ENCODE peak calls at places on chromosomes 6 and 20, in four cellular contexts. L is vagina, M is Peyer's patch, C is IMR-90. F is an unnamed sample. For H3K27me3, the result is how much of the 10 kb centered on the place peaks cover.

GRCh38 chr6:6695711-6696048 is 107.2 kb downstream of the LY86 start:
- DNase-seq in L (no peak), M (no peak), C (no peak), F (no peak)

GRCh38 chr6:13803581-13803980 is 10.8 kb downstream of the MCUR1 start:
- DNase-seq in M (no peak), C (peak), L (no peak), F (no peak)

GRCh38 chr6:166556871-166557322 is 29.6 kb downstream of the RAMACL start:
- DNase-seq in L (no peak), M (no peak), C (peak), F (no peak)

GRCh38 chr6:131210469-131210868 is 75.2 kb downstream of the AKAP7 start:
- DNase-seq in M (no peak), L (no peak), C (no peak), F (no peak)

GRCh38 chr6:157323114-157323923 is at the start of gene TMEM242:
- DNase-seq in M (peak), C (peak), L (no peak), F (peak)

GRCh38 chr6:31559958-31560696 is 12.0 kb upstream of the LTA start:
- DNase-seq in C (peak), L (no peak), M (peak), F (no peak)

GRCh38 chr6:41707565-41708200 is 27.7 kb downstream of the TFEB start:
- DNase-seq in L (no peak), C (no peak), M (peak), F (no peak)

GRCh38 chr6:37822851-37823682 is 3.5 kb downstream of the ZFAND3 start:
- DNase-seq in C (no peak), L (no peak), M (no peak), F (no peak)

GRCh38 chr20:49122920-49123319 is 65.2 kb downstream of the STAU1 start:
- DNase-seq in C (no peak), L (no peak), M (no peak), F (no peak)

GRCh38 chr6:17013701-17014100 is 88.1 kb upstream of the STMND1 start:
- DNase-seq in C (peak), L (no peak), M (no peak), F (peak)

GRCh38 chr6:13001951-13002350 is 285.4 kb downstream of the PHACTR1 start:
- DNase-seq in M (no peak), C (no peak), L (no peak), F (no peak)

GRCh38 chr6:134005824-134006223 is 46.6 kb downstream of the SLC2A12 start:
- DNase-seq in M (no peak), L (no peak), C (no peak), F (no peak)

GRCh38 chr6:158770533-158770932 is 48.6 kb downstream of the EZR start:
- DNase-seq in C (no peak), L (no peak), M (no peak), F (no peak)

GRCh38 chr6:127266178-127266891 is at the start of gene RNF146:
- DNase-seq in M (peak), L (no peak), C (peak), F (peak)

GRCh38 chr6:138250053-138250452 is 31.8 kb upstream of the PBOV1 start:
- DNase-seq in M (no peak), L (no peak), C (no peak), F (no peak)

GRCh38 chr20:19249515-19249914 is 37.1 kb downstream of the SLC24A3 start:
- DNase-seq in C (peak), M (no peak), L (no peak), F (no peak)

GRCh38 chr20:19241440-19241839 is 29.0 kb downstream of the SLC24A3 start:
- DNase-seq in M (no peak), L (no peak), C (no peak), F (no peak)

DNA sequence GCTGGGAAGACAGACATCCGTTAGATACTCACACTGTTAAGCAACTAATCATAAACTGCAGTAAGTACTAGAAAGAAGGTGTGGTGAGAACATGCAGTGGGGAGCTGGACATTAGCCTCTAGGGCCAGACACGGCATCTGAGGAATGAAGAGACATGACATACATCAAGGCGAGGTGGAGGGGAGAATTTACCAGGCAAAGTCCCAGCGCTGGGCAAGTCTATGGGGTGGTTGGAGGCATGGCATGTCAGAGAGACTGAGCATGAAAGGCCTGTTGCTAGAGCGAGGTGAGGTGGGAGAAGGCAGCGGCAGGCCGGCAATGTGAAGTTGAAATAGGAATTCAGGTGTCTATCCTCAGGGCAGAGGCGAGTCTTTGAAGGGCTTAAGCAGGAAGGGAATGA is 31.8 kb downstream of the SLC24A3 start:
- DNase-seq in C (no peak), M (no peak), L (no peak), F (no peak)
- H3K27me3 ChIP-seq in C (under half), M (under half), L (under half), F (under half)

DNA sequence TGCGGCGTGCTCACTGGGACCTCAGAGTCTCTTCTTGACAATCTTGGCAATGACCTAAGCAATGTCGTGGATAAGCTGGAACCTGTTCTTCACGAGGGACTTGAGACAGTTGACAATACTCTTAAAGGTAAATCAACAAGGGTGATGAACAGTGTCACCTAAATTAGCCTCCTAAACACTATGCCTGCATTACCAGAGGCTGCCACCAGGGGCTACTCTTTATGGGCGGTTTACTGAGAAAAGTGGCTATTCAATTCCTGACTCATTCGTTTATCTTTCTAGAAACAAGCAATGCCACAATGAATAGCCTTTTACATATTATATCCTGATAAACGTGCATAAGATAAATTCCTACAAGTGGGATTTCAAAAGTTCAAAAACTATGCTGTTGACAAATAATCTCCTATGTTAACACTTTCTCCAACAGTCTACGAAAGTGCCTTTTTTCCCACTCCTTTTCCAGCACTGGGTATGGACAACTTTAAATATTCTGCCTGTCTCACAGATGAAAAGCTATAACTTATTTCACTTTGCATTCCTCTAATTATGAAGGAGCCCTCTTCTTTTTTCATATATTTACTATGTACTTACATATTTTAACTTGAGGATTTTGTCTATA is 1.3 kb downstream of the BPIFA2 start:
- DNase-seq in C (no peak), M (no peak), L (no peak), F (no peak)
- TF ChIP-seq CTCF in C (peak), M (no peak), L (no peak), F (peak)

GRCh38 chr20:23327617-23328333 is 22.8 kb upstream of the NXT1 start:
- DNase-seq in M (no peak), L (no peak), C (no peak), F (no peak)
- H3K27me3 ChIP-seq in M (under half), L (under half), C (under half), F (under half)

GRCh38 chr6:82841309-82841708 is 224.3 kb downstream of the UBE3D start:
- DNase-seq in M (no peak), C (no peak), L (no peak), F (no peak)

GRCh38 chr6:82840571-82840970 is 225.1 kb downstream of the UBE3D start:
- DNase-seq in M (no peak), L (no peak), C (peak), F (no peak)

GRCh38 chr6:82842721-82843120 is 222.9 kb downstream of the UBE3D start:
- DNase-seq in M (no peak), L (no peak), C (peak), F (peak)

DNA sequence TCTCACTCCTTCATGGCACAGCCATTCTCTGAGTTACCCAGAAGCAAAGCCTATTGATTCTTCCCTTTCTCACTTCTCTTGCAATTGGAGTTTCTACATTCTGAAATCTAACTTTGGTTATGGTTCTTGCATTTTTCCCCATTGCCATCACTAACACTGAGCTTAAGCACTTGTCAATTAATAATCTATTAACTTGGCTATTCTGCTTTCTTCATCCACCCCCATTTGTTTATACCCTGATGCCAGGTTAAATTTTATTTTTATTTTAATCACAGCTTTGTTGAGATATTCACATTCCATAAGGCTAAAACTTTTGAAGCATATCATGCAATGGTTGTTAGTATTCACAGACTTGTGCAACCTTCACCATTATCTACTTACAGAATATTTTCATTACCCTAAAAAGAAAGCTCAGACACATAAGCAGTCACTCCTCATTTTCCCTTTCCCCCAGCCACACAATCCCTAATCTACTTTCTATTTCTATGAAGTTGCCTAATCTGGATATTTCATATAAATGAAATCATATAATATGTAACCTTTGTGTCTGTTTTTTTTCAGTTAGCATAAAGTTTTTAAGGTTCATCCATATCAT is 222.3 kb downstream of the UBE3D start:
- DNase-seq in C (peak), M (no peak), L (no peak), F (no peak)
- TF ChIP-seq CTCF in C (no peak), M (no peak), L (no peak), F (no peak)

GRCh38 chr6:53111865-53112264 is 36.8 kb downstream of the GCM1 start:
- DNase-seq in C (no peak), M (no peak), L (no peak), F (no peak)
- H3K27me3 ChIP-seq in C (under half), M (under half), L (under half), F (under half)

GRCh38 chr6:92564393-92564792 is 855.0 kb downstream of the EPHA7 start:
- DNase-seq in L (no peak), M (no peak), C (no peak), F (no peak)
- TF ChIP-seq CTCF in L (no peak), M (no peak), C (no peak), F (no peak)

F was measured in AG04450.